ENCODE peak calls at places on chromosomes 16 and 17, in four cellular contexts. H, Q, G and S are unnamed samples.

GRCh38 chr17:16351831-16352230 is 1.4 kb downstream of the CENPV start:
- DNase-seq in H (no peak), Q (peak), G (no peak), S (no peak)

GRCh38 chr16:83162791-83163190 is 536.0 kb downstream of the CDH13 start:
- DNase-seq in H (no peak), Q (no peak), G (no peak), S (no peak)

GRCh38 chr17:11336290-11336995 is 95.4 kb downstream of the SHISA6 start:
- DNase-seq in H (no peak), Q (no peak), G (no peak), S (no peak)

GRCh38 chr17:38852771-38853291 is 690 bp downstream of the RPL23 start:
- DNase-seq in H (no peak), Q (no peak), G (no peak), S (no peak)

GRCh38 chr17:2120550-2121335 is 65.8 kb downstream of the HIC1 start:
- DNase-seq in H (no peak), Q (no peak), G (no peak), S (no peak)

GRCh38 chr17:57092171-57092570 is 7.1 kb downstream of the AKAP1 start:
- DNase-seq in H (no peak), Q (peak), G (no peak), S (no peak)

GRCh38 chr16:4140652-4141051 is 24.4 kb upstream of the ADCY9 start:
- DNase-seq in H (no peak), Q (peak), G (peak), S (no peak)

GRCh38 chr17:8706431-8706830 is 38.2 kb downstream of the CCDC42 start:
- DNase-seq in H (no peak), Q (no peak), G (no peak), S (no peak)

GRCh38 chr17:30369995-30370394 is 8.7 kb upstream of the CPD start:
- DNase-seq in H (no peak), Q (no peak), G (no peak), S (no peak)

GRCh38 chr17:22300731-22301352 is 608.5 kb downstream of the KCNJ18 start:
- DNase-seq in H (no peak), Q (no peak), G (no peak), S (no peak)

DNA sequence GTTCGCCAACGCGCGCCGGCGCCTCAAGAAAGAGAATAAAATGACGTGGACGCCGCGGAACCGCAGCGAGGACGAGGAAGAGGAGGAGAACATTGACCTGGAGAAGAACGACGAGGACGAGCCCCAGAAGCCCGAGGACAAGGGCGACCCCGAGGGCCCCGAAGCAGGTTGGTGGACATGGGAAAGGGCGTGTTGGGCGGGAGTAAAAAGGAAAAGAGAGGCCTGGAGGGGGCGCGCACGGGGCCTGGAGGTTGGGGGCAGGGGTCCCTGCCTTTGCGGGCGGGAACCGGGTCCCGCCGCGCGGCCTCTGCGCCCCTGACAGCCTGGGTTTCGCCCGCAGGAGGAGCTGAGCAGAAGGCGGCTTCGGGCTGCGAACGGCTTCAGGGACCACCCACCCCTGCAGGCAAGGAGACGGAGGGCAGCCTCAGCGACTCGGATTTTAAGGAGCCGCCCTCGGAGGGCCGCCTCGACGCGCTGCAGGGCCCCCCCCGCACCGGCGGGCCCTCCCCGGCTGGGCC is 2.1 kb downstream of the IRX5 start:
- DNase-seq in H (no peak), Q (no peak), G (no peak), S (no peak)
- TF ChIP-seq CTCF in H (no peak), Q (no peak), G (no peak), S (no peak)

GRCh38 chr17:17888821-17889220 is 52.0 kb upstream of the SREBF1 start:
- DNase-seq in H (no peak), Q (no peak), G (no peak), S (no peak)
- TF ChIP-seq CTCF in H (no peak), Q (peak), G (no peak), S (no peak)

GRCh38 chr16:14286381-14287230 is 215.5 kb downstream of the MRTFB start:
- DNase-seq in H (peak), Q (no peak), G (no peak), S (no peak)
- TF ChIP-seq CTCF in H (no peak), Q (no peak), G (no peak), S (no peak)

GRCh38 chr16:25260416-25260815 is 2.8 kb upstream of the ZKSCAN2 start:
- DNase-seq in H (no peak), Q (peak), G (no peak), S (no peak)

GRCh38 chr16:25257504-25257955 is at the start of gene ZKSCAN2:
- DNase-seq in H (peak), Q (peak), G (peak), S (peak)

GRCh38 chr16:25258856-25259179 is 1.2 kb upstream of the ZKSCAN2 start:
- DNase-seq in H (no peak), Q (no peak), G (no peak), S (no peak)

GRCh38 chr16:25257956-25258855 is 561 bp upstream of the ZKSCAN2 start:
- DNase-seq in H (peak), Q (peak), G (peak), S (peak)

GRCh38 chr16:25256821-25257503 is 683 bp downstream of the ZKSCAN2 start:
- DNase-seq in H (peak), Q (peak), G (peak), S (no peak)
- TF ChIP-seq CTCF in H (no peak), Q (peak), G (no peak), S (no peak)

GRCh38 chr16:47144559-47144877 is 773 bp upstream of the NETO2 start:
- DNase-seq in H (no peak), Q (no peak), G (no peak), S (no peak)

GRCh38 chr16:47143677-47144558 is at the start of gene NETO2:
- DNase-seq in H (peak), Q (peak), G (peak), S (peak)

GRCh38 chr16:47142469-47143328 is 1.0 kb downstream of the NETO2 start:
- DNase-seq in H (peak), Q (peak), G (no peak), S (peak)

GRCh38 chr16:47141773-47142468 is 1.8 kb downstream of the NETO2 start:
- DNase-seq in H (peak), Q (peak), G (peak), S (peak)

GRCh38 chr16:47143329-47143676 is 442 bp downstream of the NETO2 start:
- DNase-seq in H (peak), Q (peak), G (no peak), S (no peak)
- TF ChIP-seq CTCF in H (peak), Q (peak), G (no peak), S (no peak)

GRCh38 chr17:27601975-27602302 is 29.0 kb upstream of the LGALS9 start:
- DNase-seq in H (no peak), Q (no peak), G (no peak), S (no peak)
- TF ChIP-seq CTCF in H (no peak), Q (no peak), G (no peak), S (no peak)